ENCODE peak calls at places on chromosomes 1 and 21, in five cellular contexts. N is A172, A is NCI-H748 treated with DMSO at 0.1 percent for 48 hours, H is esophagus squamous epithelium, X is right cardiac atrium. S is an unnamed sample.

GRCh38 chr1:26212726-26213125 is 21.3 kb upstream of the CEP85 start:
- DNase-seq in H (no peak), X (no peak), N (no peak), A (no peak), S (no peak)

GRCh38 chr1:245475116-245475515 is 320.3 kb downstream of the KIF26B start:
- DNase-seq in H (no peak), A (no peak), N (peak; percentile 31), X (no peak), S (no peak)

GRCh38 chr1:173505401-173505800 is 28.3 kb downstream of the PRDX6 start:
- DNase-seq in X (no peak), A (no peak), N (peak; percentile 33), H (no peak), S (no peak)

GRCh38 chr1:148318123-148318899 is 164.8 kb downstream of the PPIAL4G start:
- DNase-seq in H (no peak), N (no peak), X (peak; percentile 79), A (no peak), S (no peak)

GRCh38 chr1:39689214-39689613 is 2.0 kb downstream of the HPCAL4 start:
- DNase-seq in H (no peak), A (no peak), X (no peak), N (no peak), S (no peak)

GRCh38 chr1:111204211-111204883 is 3.9 kb upstream of the DENND2D start:
- DNase-seq in A (no peak), X (peak; percentile 81), N (no peak), H (peak; percentile 37), S (peak; percentile 9)

GRCh38 chr1:210428696-210429095 is 100.0 kb downstream of the HHAT start:
- DNase-seq in A (no peak), X (no peak), H (no peak), N (no peak), S (no peak)

GRCh38 chr1:43451157-43451591 is 2.6 kb downstream of the HYI start:
- DNase-seq in X (no peak), N (no peak), H (no peak), A (no peak), S (no peak)

GRCh38 chr1:202680586-202681352 is 29.5 kb downstream of the SYT2 start:
- DNase-seq in H (no peak), X (no peak), A (no peak), N (no peak), S (no peak)

GRCh38 chr1:39490596-39491145 is 765 bp upstream of the BMP8A start:
- DNase-seq in A (peak; percentile 85), H (no peak), X (peak; percentile 60), N (no peak), S (peak; percentile 4)

GRCh38 chr1:65059930-65060538 is 88.0 kb upstream of the AK4 start:
- DNase-seq in X (no peak), N (peak; percentile 37), H (no peak), A (peak; percentile 7), S (no peak)

GRCh38 chr1:39992888-39993287 is 37.9 kb downstream of the MFSD2A start:
- DNase-seq in H (no peak), N (no peak), X (no peak), A (no peak), S (no peak)

GRCh38 chr1:223838125-223838854 is 7.5 kb downstream of the TP53BP2 start:
- DNase-seq in N (no peak), X (no peak), H (no peak), A (no peak), S (no peak)

GRCh38 chr1:177571076-177571475 is 398.8 kb downstream of the SEC16B start:
- DNase-seq in H (no peak), A (no peak), N (no peak), X (no peak), S (no peak)

GRCh38 chr1:222028151-222028550 is 286.3 kb upstream of the DUSP10 start:
- DNase-seq in X (no peak), N (no peak), A (no peak), H (no peak), S (no peak)

GRCh38 chr1:62588000-62588399 is 9.3 kb upstream of the ANGPTL3 start:
- DNase-seq in H (no peak), X (no peak), N (no peak), A (no peak), S (no peak)

GRCh38 chr1:177937931-177938330 is 31.9 kb downstream of the SEC16B start:
- DNase-seq in A (no peak), H (no peak), X (no peak), N (no peak), S (no peak)

GRCh38 chr1:56574794-56575193 is 4.6 kb downstream of the PLPP3 start:
- DNase-seq in N (no peak), A (no peak), H (no peak), X (no peak), S (no peak)

GRCh38 chr1:156490401-156491032 is 10.1 kb downstream of the MEF2D start:
- DNase-seq in N (peak; percentile 83), A (no peak), H (no peak), X (peak; percentile 79), S (no peak)

GRCh38 chr21:44505673-44506278 is 34.2 kb downstream of the KRTAP10-1 start:
- DNase-seq in N (no peak), A (no peak), X (no peak), H (no peak), S (no peak)

GRCh38 chr1:22208265-22208972 is 65.5 kb upstream of the WNT4 start:
- DNase-seq in X (no peak), A (no peak), N (no peak), H (no peak), S (no peak)

GRCh38 chr1:91687452-91687851 is 186.8 kb downstream of the CDC7 start:
- DNase-seq in N (no peak), X (no peak), A (no peak), H (no peak), S (no peak)

GRCh38 chr1:145858238-145858936 is 494 bp downstream of the PIAS3 start:
- DNase-seq in X (peak; percentile 87), N (peak; percentile 61), A (peak; percentile 82), H (peak; percentile 19), S (peak; percentile 49)

GRCh38 chr1:19535214-19535613 is 49.9 kb upstream of the CAPZB start:
- DNase-seq in X (no peak), H (no peak), A (no peak), N (no peak), S (no peak)

GRCh38 chr1:201275266-201275666 is 8.0 kb upstream of the PKP1 start:
- DNase-seq in A (no peak), H (no peak), X (peak; percentile 81), N (peak; percentile 99), S (no peak)

S was measured in NCI-H1436.